ENCODE peak calls at places on chromosomes 4 and X, in nine cellular contexts. O, K, F, D, B, T, C, S and N are unnamed samples.

GRCh38 chr4:176538217-176538925 is 218.6 kb downstream of the SPCS3 start:
- DNase-seq in O (no peak), K (no peak), F (no peak), D (no peak), B (no peak), T (no peak), C (no peak), S (no peak), N (no peak)

GRCh38 chrX:15602761-15603160 is 2.0 kb upstream of the ACE2 start:
- DNase-seq in O (no peak), K (no peak), F (no peak), D (no peak), B (no peak), T (no peak), C (no peak), S (no peak), N (no peak)

GRCh38 chr4:2248044-2248780 is 6.3 kb upstream of the HAUS3 start:
- DNase-seq in O (peak), K (no peak), F (no peak), D (no peak), B (no peak), T (no peak), C (no peak), S (no peak), N (peak)

GRCh38 chr4:8645753-8646124 is 53.2 kb downstream of the CPZ start:
- DNase-seq in O (peak), K (no peak), F (no peak), D (no peak), B (no peak), T (no peak), C (no peak), S (no peak), N (no peak)

GRCh38 chrX:1496076-1496475 is 40.9 kb downstream of the P2RY8 start:
- DNase-seq in O (no peak), K (no peak), F (no peak), D (no peak), B (no peak), T (no peak), C (no peak), S (no peak), N (no peak)

GRCh38 chr4:107708225-107708624 is 11.8 kb downstream of the PAPSS1 start:
- DNase-seq in O (no peak), K (no peak), F (no peak), D (no peak), B (no peak), T (no peak), C (no peak), S (no peak), N (no peak)

GRCh38 chr4:48602222-48602621 is 112.2 kb downstream of the ZAR1 start:
- DNase-seq in O (no peak), K (no peak), F (no peak), D (no peak), B (no peak), T (no peak), C (no peak), S (no peak), N (no peak)

GRCh38 chrX:24100713-24101112 is 46.0 kb downstream of the EIF2S3 start:
- DNase-seq in O (no peak), K (no peak), F (no peak), D (peak), B (no peak), T (no peak), C (no peak), S (no peak), N (no peak)

GRCh38 chrX:154731203-154731602 is 19.7 kb downstream of the GAB3 start:
- DNase-seq in O (no peak), K (no peak), F (no peak), D (no peak), B (no peak), T (no peak), C (no peak), S (no peak), N (no peak)

GRCh38 chr4:4555916-4556315 is 14.1 kb upstream of the STX18 start:
- DNase-seq in O (no peak), K (no peak), F (no peak), D (no peak), B (no peak), T (no peak), C (no peak), S (no peak), N (no peak)

GRCh38 chr4:1402516-1403101 is 3.6 kb downstream of the NKX1-1 start:
- DNase-seq in O (no peak), K (no peak), F (no peak), D (no peak), B (no peak), T (no peak), C (no peak), S (peak), N (no peak)

GRCh38 chrX:110847334-110847733 is 51.7 kb upstream of the CHRDL1 start:
- DNase-seq in O (no peak), K (peak), F (no peak), D (peak), B (no peak), T (peak), C (peak), S (no peak), N (no peak)

GRCh38 chr4:165439344-165439743 is 60.5 kb downstream of the CPE start:
- DNase-seq in O (no peak), K (no peak), F (no peak), D (no peak), B (no peak), T (no peak), C (no peak), S (no peak), N (no peak)

GRCh38 chr4:183300660-183301059 is 19.4 kb downstream of the CLDN22 start:
- DNase-seq in O (no peak), K (no peak), F (no peak), D (no peak), B (no peak), T (no peak), C (no peak), S (no peak), N (no peak)

GRCh38 chr4:183966371-183966770 is 61.3 kb downstream of the STOX2 start:
- DNase-seq in O (no peak), K (no peak), F (no peak), D (no peak), B (no peak), T (no peak), C (no peak), S (no peak), N (no peak)

GRCh38 chr4:41145571-41146078 is 68.7 kb downstream of the APBB2 start:
- DNase-seq in O (no peak), K (no peak), F (no peak), D (no peak), B (no peak), T (no peak), C (no peak), S (no peak), N (no peak)

GRCh38 chr4:165874072-165874798 is 1.2 kb downstream of the TLL1 start:
- DNase-seq in O (peak), K (peak), F (no peak), D (no peak), B (no peak), T (no peak), C (peak), S (peak), N (no peak)

GRCh38 chr4:143586080-143586479 is 72.6 kb downstream of the SMARCA5 start:
- DNase-seq in O (no peak), K (no peak), F (no peak), D (no peak), B (no peak), T (no peak), C (no peak), S (no peak), N (no peak)

GRCh38 chrX:120761810-120762209 is 113.9 kb downstream of the CT47B1 start:
- DNase-seq in O (no peak), K (no peak), F (no peak), D (no peak), B (no peak), T (no peak), C (no peak), S (peak), N (no peak)

GRCh38 chr4:24116107-24116506 is 226.3 kb upstream of the PPARGC1A start:
- DNase-seq in O (no peak), K (no peak), F (no peak), D (no peak), B (no peak), T (no peak), C (no peak), S (no peak), N (no peak)

GRCh38 chr4:112876316-112876715 is 173.1 kb upstream of the ANK2 start:
- DNase-seq in O (no peak), K (no peak), F (no peak), D (no peak), B (no peak), T (no peak), C (no peak), S (no peak), N (no peak)

GRCh38 chr4:75985116-75985515 is 5.6 kb downstream of the SDAD1 start:
- DNase-seq in O (no peak), K (no peak), F (no peak), D (no peak), B (no peak), T (no peak), C (no peak), S (no peak), N (no peak)

GRCh38 chr4:84455697-84456096 is 43.4 kb downstream of the NKX6-1 start:
- DNase-seq in O (no peak), K (no peak), F (no peak), D (no peak), B (no peak), T (no peak), C (no peak), S (no peak), N (no peak)

GRCh38 chr4:153248641-153249198 is 44.5 kb downstream of the TRIM2 start:
- DNase-seq in O (no peak), K (no peak), F (no peak), D (no peak), B (no peak), T (no peak), C (no peak), S (peak), N (no peak)